ENCODE peak calls at places on chromosome 5, in six cellular contexts. One of them, this sample, is unnamed.

GRCh38 chr5:2919310-2920018 is 168.0 kb upstream of the IRX2 start:
- DNase-seq in mesendoderm: no peak
- DNase-seq in mesenchymal stem cell: no peak
- DNase-seq in H9: no peak
- DNase-seq in neuronal stem cell: no peak
- DNase-seq in trophoblast cell: no peak
- DNase-seq in this sample: no peak

GRCh38 chr5:1963941-1964451 is 81.3 kb upstream of the IRX4 start:
- DNase-seq in mesendoderm: no peak
- DNase-seq in H9: no peak
- DNase-seq in trophoblast cell: no peak
- DNase-seq in mesenchymal stem cell: no peak
- DNase-seq in neuronal stem cell: no peak
- DNase-seq in this sample: no peak

GRCh38 chr5:103587185-103587748 is 24.7 kb upstream of the NUDT12 start:
- DNase-seq in H9: no peak
- DNase-seq in neuronal stem cell: peak; percentile 21
- DNase-seq in trophoblast cell: peak; percentile 49
- DNase-seq in mesenchymal stem cell: peak; percentile 45
- DNase-seq in mesendoderm: peak; percentile 39
- DNase-seq in this sample: peak; percentile 17

GRCh38 chr5:61638476-61638875 is 306.4 kb downstream of the ZSWIM6 start:
- DNase-seq in trophoblast cell: no peak
- DNase-seq in mesendoderm: no peak
- DNase-seq in mesenchymal stem cell: no peak
- DNase-seq in neuronal stem cell: no peak
- DNase-seq in H9: no peak
- DNase-seq in this sample: no peak

GRCh38 chr5:138000102-138000723 is 32.7 kb downstream of the FAM13B start:
- DNase-seq in mesendoderm: peak; percentile 26
- DNase-seq in trophoblast cell: no peak
- DNase-seq in H9: no peak
- DNase-seq in mesenchymal stem cell: peak; percentile 81
- DNase-seq in neuronal stem cell: no peak
- DNase-seq in this sample: peak; percentile 66

GRCh38 chr5:67188274-67188857 is 8.2 kb downstream of the CD180 start:
- DNase-seq in mesendoderm: no peak
- DNase-seq in H9: no peak
- DNase-seq in trophoblast cell: no peak
- DNase-seq in neuronal stem cell: no peak
- DNase-seq in mesenchymal stem cell: no peak
- DNase-seq in this sample: no peak

GRCh38 chr5:77229887-77230286 is 19.4 kb downstream of the PDE8B start:
- DNase-seq in neuronal stem cell: no peak
- DNase-seq in H9: no peak
- DNase-seq in mesendoderm: no peak
- DNase-seq in trophoblast cell: no peak
- DNase-seq in mesenchymal stem cell: no peak
- DNase-seq in this sample: no peak

GRCh38 chr5:34656700-34657549 is 797 bp downstream of the RAI14 start:
- DNase-seq in mesenchymal stem cell: no peak
- DNase-seq in trophoblast cell: peak; percentile 31
- DNase-seq in mesendoderm: no peak
- DNase-seq in H9: no peak
- DNase-seq in neuronal stem cell: no peak
- DNase-seq in this sample: no peak

GRCh38 chr5:140221697-140222223 is 46.8 kb downstream of the CYSTM1 start:
- DNase-seq in trophoblast cell: no peak
- DNase-seq in mesenchymal stem cell: peak; percentile 80
- DNase-seq in mesendoderm: no peak
- DNase-seq in H9: no peak
- DNase-seq in neuronal stem cell: no peak
- DNase-seq in this sample: peak; percentile 93

GRCh38 chr5:151469992-151470391 is 22.6 kb downstream of the SLC36A1 start:
- DNase-seq in mesenchymal stem cell: no peak
- DNase-seq in H9: no peak
- DNase-seq in neuronal stem cell: no peak
- DNase-seq in trophoblast cell: no peak
- DNase-seq in mesendoderm: no peak
- DNase-seq in this sample: no peak

GRCh38 chr5:9529041-9529480 is 16.8 kb downstream of the SEMA5A start:
- DNase-seq in neuronal stem cell: no peak
- DNase-seq in mesenchymal stem cell: no peak
- DNase-seq in mesendoderm: no peak
- DNase-seq in trophoblast cell: no peak
- DNase-seq in H9: no peak
- DNase-seq in this sample: no peak

GRCh38 chr5:150589791-150590601 is 50.5 kb upstream of the SYNPO start:
- DNase-seq in trophoblast cell: peak; percentile 12
- DNase-seq in neuronal stem cell: no peak
- DNase-seq in mesenchymal stem cell: peak; percentile 42
- DNase-seq in mesendoderm: peak; percentile 80
- DNase-seq in H9: peak; percentile 73
- DNase-seq in this sample: peak; percentile 62

GRCh38 chr5:68189171-68189570 is 26.4 kb upstream of the PIK3R1 start:
- DNase-seq in mesenchymal stem cell: no peak
- DNase-seq in mesendoderm: no peak
- DNase-seq in neuronal stem cell: no peak
- DNase-seq in trophoblast cell: no peak
- DNase-seq in H9: no peak
- DNase-seq in this sample: no peak

GRCh38 chr5:177516601-177517568 is at the start of gene DDX41:
- DNase-seq in trophoblast cell: peak; percentile 99
- DNase-seq in mesenchymal stem cell: peak; percentile 99
- DNase-seq in mesendoderm: peak; percentile 99
- DNase-seq in neuronal stem cell: peak; percentile 97
- DNase-seq in H9: peak; percentile 97
- DNase-seq in this sample: peak; percentile 99

GRCh38 chr5:1394881-1395860 is 50.1 kb downstream of the SLC6A3 start:
- DNase-seq in mesendoderm: no peak
- DNase-seq in mesenchymal stem cell: no peak
- DNase-seq in H9: no peak
- DNase-seq in trophoblast cell: no peak
- DNase-seq in neuronal stem cell: no peak
- DNase-seq in this sample: no peak

GRCh38 chr5:74055446-74056097 is 429.6 kb downstream of the ARHGEF28 start:
- DNase-seq in trophoblast cell: no peak
- DNase-seq in mesenchymal stem cell: peak; percentile 18
- DNase-seq in mesendoderm: peak; percentile 74
- DNase-seq in neuronal stem cell: no peak
- DNase-seq in H9: no peak
- DNase-seq in this sample: no peak

GRCh38 chr5:56737002-56737621 is 78.2 kb upstream of the MAP3K1 start:
- DNase-seq in trophoblast cell: no peak
- DNase-seq in neuronal stem cell: no peak
- DNase-seq in mesendoderm: no peak
- DNase-seq in H9: no peak
- DNase-seq in mesenchymal stem cell: peak; percentile 75
- DNase-seq in this sample: peak; percentile 75

GRCh38 chr5:139148306-139148705 is 49.9 kb downstream of the SIL1 start:
- DNase-seq in mesenchymal stem cell: no peak
- DNase-seq in H9: no peak
- DNase-seq in mesendoderm: no peak
- DNase-seq in neuronal stem cell: no peak
- DNase-seq in trophoblast cell: no peak
- DNase-seq in this sample: no peak

GRCh38 chr5:131406076-131406475 is 142.2 kb downstream of the CDC42SE2 start:
- DNase-seq in mesendoderm: no peak
- DNase-seq in neuronal stem cell: no peak
- DNase-seq in H9: no peak
- DNase-seq in trophoblast cell: peak; percentile 73
- DNase-seq in mesenchymal stem cell: no peak
- DNase-seq in this sample: no peak

GRCh38 chr5:168706655-168707069 is 127.5 kb upstream of the PANK3 start:
- DNase-seq in H9: peak; percentile 62
- DNase-seq in neuronal stem cell: peak; percentile 46
- DNase-seq in mesenchymal stem cell: peak; percentile 48
- DNase-seq in mesendoderm: peak; percentile 79
- DNase-seq in trophoblast cell: peak; percentile 57
- DNase-seq in this sample: peak; percentile 47

GRCh38 chr5:1762121-1762877 is 37.3 kb downstream of the MRPL36 start:
- DNase-seq in mesendoderm: no peak
- DNase-seq in trophoblast cell: no peak
- DNase-seq in mesenchymal stem cell: no peak
- DNase-seq in H9: peak; percentile 20
- DNase-seq in neuronal stem cell: no peak
- DNase-seq in this sample: no peak

GRCh38 chr5:141032626-141033025 is 18.5 kb upstream of the PCDHB1 start:
- DNase-seq in mesenchymal stem cell: no peak
- DNase-seq in neuronal stem cell: no peak
- DNase-seq in mesendoderm: peak; percentile 8
- DNase-seq in H9: no peak
- DNase-seq in trophoblast cell: no peak
- DNase-seq in this sample: no peak

GRCh38 chr5:154285661-154286408 is 95.3 kb downstream of the GALNT10 start:
- DNase-seq in mesenchymal stem cell: peak; percentile 63
- DNase-seq in trophoblast cell: peak; percentile 14
- DNase-seq in neuronal stem cell: no peak
- DNase-seq in mesendoderm: peak; percentile 40
- DNase-seq in H9: no peak
- DNase-seq in this sample: peak; percentile 81

GRCh38 chr5:16740046-16740445 is 123.2 kb upstream of the RETREG1 start:
- DNase-seq in H9: peak; percentile 45
- DNase-seq in mesenchymal stem cell: no peak
- DNase-seq in neuronal stem cell: no peak
- DNase-seq in mesendoderm: peak; percentile 47
- DNase-seq in trophoblast cell: no peak
- DNase-seq in this sample: no peak

GRCh38 chr5:16742938-16743337 is 126.1 kb upstream of the RETREG1 start:
- DNase-seq in trophoblast cell: no peak
- DNase-seq in neuronal stem cell: no peak
- DNase-seq in mesenchymal stem cell: peak; percentile 78
- DNase-seq in mesendoderm: no peak
- DNase-seq in H9: no peak
- DNase-seq in this sample: peak; percentile 61

GRCh38 chr5:16740476-16740875 is 123.7 kb upstream of the RETREG1 start:
- DNase-seq in H9: peak; percentile 46
- DNase-seq in mesenchymal stem cell: no peak
- DNase-seq in trophoblast cell: no peak
- DNase-seq in neuronal stem cell: no peak
- DNase-seq in mesendoderm: no peak
- DNase-seq in this sample: no peak

GRCh38 chr5:16737620-16738364 is 121.0 kb upstream of the RETREG1 start:
- DNase-seq in neuronal stem cell: no peak
- DNase-seq in trophoblast cell: no peak
- DNase-seq in H9: peak; percentile 90
- DNase-seq in mesenchymal stem cell: peak; percentile 24
- DNase-seq in mesendoderm: peak; percentile 94
- DNase-seq in this sample: no peak

GRCh38 chr5:16741007-16741406 is 124.2 kb upstream of the RETREG1 start:
- DNase-seq in trophoblast cell: peak; percentile 71
- DNase-seq in neuronal stem cell: no peak
- DNase-seq in H9: peak; percentile 52
- DNase-seq in mesendoderm: no peak
- DNase-seq in mesenchymal stem cell: peak; percentile 74
- DNase-seq in this sample: peak; percentile 43
- H3K18ac ChIP-seq in trophoblast cell: no peak overlapping the region
- H3K18ac ChIP-seq in neuronal stem cell: no peak overlapping the region
- H3K18ac ChIP-seq in H9: no peak overlapping the region
- H3K18ac ChIP-seq in mesendoderm: no peak overlapping the region
- H3K18ac ChIP-seq in mesenchymal stem cell: no peak overlapping the region
- H3K18ac ChIP-seq in this sample: no peak overlapping the region

GRCh38 chr5:167304834-167305469 is 986.5 kb upstream of the WWC1 start:
- DNase-seq in neuronal stem cell: no peak
- DNase-seq in mesendoderm: no peak
- DNase-seq in H9: no peak
- DNase-seq in mesenchymal stem cell: no peak
- DNase-seq in trophoblast cell: no peak
- DNase-seq in this sample: no peak
- H3K18ac ChIP-seq in neuronal stem cell: no peak overlapping the region
- H3K18ac ChIP-seq in mesendoderm: peak overlapping the region; percentile 36
- H3K18ac ChIP-seq in H9: no peak overlapping the region
- H3K18ac ChIP-seq in mesenchymal stem cell: no peak overlapping the region
- H3K18ac ChIP-seq in trophoblast cell: no peak overlapping the region
- H3K18ac ChIP-seq in this sample: no peak overlapping the region

GRCh38 chr5:14242871-14243383 is 99.8 kb downstream of the TRIO start:
- DNase-seq in neuronal stem cell: no peak
- DNase-seq in trophoblast cell: no peak
- DNase-seq in mesenchymal stem cell: no peak
- DNase-seq in mesendoderm: peak; percentile 81
- DNase-seq in H9: no peak
- DNase-seq in this sample: no peak

GRCh38 chr5:14243768-14244167 is 100.6 kb downstream of the TRIO start:
- DNase-seq in trophoblast cell: no peak
- DNase-seq in H9: no peak
- DNase-seq in neuronal stem cell: no peak
- DNase-seq in mesenchymal stem cell: no peak
- DNase-seq in mesendoderm: no peak
- DNase-seq in this sample: no peak

GRCh38 chr5:14246350-14247053 is 103.4 kb downstream of the TRIO start:
- DNase-seq in mesendoderm: peak; percentile 43
- DNase-seq in neuronal stem cell: no peak
- DNase-seq in trophoblast cell: no peak
- DNase-seq in H9: no peak
- DNase-seq in mesenchymal stem cell: no peak
- DNase-seq in this sample: no peak

GRCh38 chr5:14245526-14245925 is 102.4 kb downstream of the TRIO start:
- DNase-seq in trophoblast cell: no peak
- DNase-seq in neuronal stem cell: no peak
- DNase-seq in mesendoderm: no peak
- DNase-seq in H9: no peak
- DNase-seq in mesenchymal stem cell: no peak
- DNase-seq in this sample: no peak

DNA sequence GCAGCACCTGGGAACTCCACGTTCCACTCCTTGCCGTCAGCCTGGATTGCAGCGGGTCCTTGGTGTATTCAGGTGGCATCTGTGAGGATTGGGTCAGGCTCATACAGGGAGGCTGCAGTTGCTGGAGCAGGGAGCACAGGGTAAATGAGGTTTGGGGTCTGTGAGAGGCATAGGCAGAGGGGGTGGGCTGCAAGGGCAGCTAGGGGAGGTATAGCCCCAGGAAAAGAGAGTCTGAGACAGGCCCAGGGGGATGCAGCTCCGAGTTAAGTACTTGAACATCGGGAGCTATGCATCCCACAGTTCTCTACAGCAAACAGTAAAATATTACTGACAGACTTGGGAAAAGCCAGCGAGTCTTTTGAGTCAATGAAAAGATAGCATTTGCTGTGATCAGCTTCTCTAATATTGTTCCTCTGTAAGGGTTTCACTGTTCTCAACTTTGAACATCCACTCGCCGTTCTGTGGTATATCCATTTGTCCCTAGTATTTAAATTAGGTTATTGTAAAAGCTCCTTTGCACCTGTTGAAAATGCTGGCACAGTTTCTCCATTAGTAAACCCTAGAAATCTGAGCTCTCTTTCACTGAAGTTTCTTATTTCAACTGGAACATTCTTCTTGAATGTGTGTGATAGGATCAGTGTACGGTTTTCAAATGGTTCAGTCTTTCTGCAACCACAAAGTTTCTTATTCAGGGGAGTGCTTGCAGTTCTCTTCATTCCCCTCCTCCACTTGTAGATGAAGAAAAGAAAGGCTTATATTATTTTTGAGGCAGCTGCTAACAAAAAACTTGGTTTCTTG is 101.8 kb downstream of the TRIO start:
- DNase-seq in trophoblast cell: peak; percentile 28
- DNase-seq in neuronal stem cell: no peak
- DNase-seq in H9: no peak
- DNase-seq in mesendoderm: no peak
- DNase-seq in mesenchymal stem cell: no peak
- DNase-seq in this sample: peak; percentile 76
- H3K18ac ChIP-seq in trophoblast cell: peak overlapping the region; percentile 76
- H3K18ac ChIP-seq in neuronal stem cell: peak overlapping the region; percentile 74
- H3K18ac ChIP-seq in H9: no peak overlapping the region
- H3K18ac ChIP-seq in mesendoderm: no peak overlapping the region
- H3K18ac ChIP-seq in mesenchymal stem cell: no peak overlapping the region
- H3K18ac ChIP-seq in this sample: no peak overlapping the region

GRCh38 chr5:134845852-134846640 is at the start of gene C5orf24:
- DNase-seq in trophoblast cell: peak; percentile 94
- DNase-seq in mesenchymal stem cell: peak; percentile 95
- DNase-seq in mesendoderm: peak; percentile 94
- DNase-seq in H9: peak; percentile 85
- DNase-seq in neuronal stem cell: peak; percentile 81
- DNase-seq in this sample: peak; percentile 96
- H3K18ac ChIP-seq in trophoblast cell: peak within 1 kb of the TSS; percentile 94
- H3K18ac ChIP-seq in mesenchymal stem cell: peak within 1 kb of the TSS; percentile 98
- H3K18ac ChIP-seq in mesendoderm: peak within 1 kb of the TSS; percentile 35
- H3K18ac ChIP-seq in H9: peak within 1 kb of the TSS; percentile 44
- H3K18ac ChIP-seq in neuronal stem cell: peak within 1 kb of the TSS; percentile 100
- H3K18ac ChIP-seq in this sample: peak within 1 kb of the TSS; percentile 82